ENCODE peak calls at places on chromosomes 7 and 10, in ten cellular contexts. U, S, F, P, W, K, A, L, Z and R are unnamed samples. For H3K36me3, the result is how much of the 10 kb centered on the place peaks cover.

GRCh38 chr7:70678621-70679251 is 453.2 kb upstream of the GALNT17 start:
- DNase-seq in U (no peak), S (no peak), F (no peak), P (no peak), W (no peak), K (no peak), A (peak), L (no peak), Z (no peak), R (no peak)

GRCh38 chr10:126235091-126235978 is 152.9 kb downstream of the ADAM12 start:
- DNase-seq in U (no peak), S (no peak), F (no peak), P (no peak), W (no peak), K (no peak), A (no peak), L (no peak), Z (no peak), R (no peak)

GRCh38 chr7:51366930-51367613 is 50.5 kb upstream of the COBL start:
- DNase-seq in U (peak), S (no peak), F (no peak), P (peak), W (no peak), K (peak), A (peak), L (no peak), Z (peak), R (no peak)

GRCh38 chr7:17939670-17940301 is 508 bp downstream of the SNX13 start:
- DNase-seq in U (peak), S (peak), F (no peak), P (peak), W (peak), K (peak), A (peak), L (no peak), Z (peak), R (peak)

GRCh38 chr7:83468251-83468739 is 180.6 kb downstream of the SEMA3E start:
- DNase-seq in U (peak), S (no peak), F (peak), P (peak), W (peak), K (peak), A (peak), L (peak), Z (peak), R (peak)

GRCh38 chr10:61719906-61720305 is 57.2 kb downstream of the CABCOCO1 start:
- DNase-seq in U (no peak), S (no peak), F (no peak), P (no peak), W (no peak), K (no peak), A (no peak), L (no peak), Z (no peak), R (no peak)

GRCh38 chr10:29650552-29650944 is 15.8 kb upstream of the SVIL start:
- DNase-seq in U (no peak), S (no peak), F (no peak), P (no peak), W (no peak), K (no peak), A (no peak), L (no peak), Z (no peak), R (no peak)

GRCh38 chr7:47941136-47941844 is 7.0 kb downstream of the PKD1L1 start:
- DNase-seq in U (peak), S (no peak), F (no peak), P (no peak), W (no peak), K (no peak), A (peak), L (no peak), Z (no peak), R (peak)

GRCh38 chr7:37411444-37412034 is 37.1 kb downstream of the ELMO1 start:
- DNase-seq in U (no peak), S (no peak), F (no peak), P (no peak), W (no peak), K (no peak), A (no peak), L (no peak), Z (no peak), R (no peak)

GRCh38 chr7:24108906-24109376 is 175.0 kb upstream of the NPY start:
- DNase-seq in U (no peak), S (no peak), F (no peak), P (no peak), W (no peak), K (no peak), A (no peak), L (no peak), Z (no peak), R (no peak)

GRCh38 chr7:69365588-69366241 is 232.6 kb upstream of the AUTS2 start:
- DNase-seq in U (no peak), S (no peak), F (no peak), P (no peak), W (no peak), K (no peak), A (peak), L (no peak), Z (no peak), R (no peak)

GRCh38 chr7:21159506-21159905 is 268.4 kb upstream of the SP4 start:
- DNase-seq in U (no peak), S (no peak), F (no peak), P (no peak), W (no peak), K (no peak), A (no peak), L (no peak), Z (no peak), R (no peak)

GRCh38 chr10:22712959-22713852 is 1.2 kb downstream of the PIP4K2A start:
- DNase-seq in U (peak), S (peak), F (no peak), P (peak), W (no peak), K (no peak), A (peak), L (no peak), Z (no peak), R (peak)

GRCh38 chr7:109782806-109783205 is 1213.1 kb downstream of the DNAJB9 start:
- DNase-seq in U (no peak), S (no peak), F (no peak), P (no peak), W (no peak), K (no peak), A (no peak), L (no peak), Z (no peak), R (no peak)

GRCh38 chr7:2529161-2530075 is 9.8 kb downstream of the LFNG start:
- DNase-seq in U (peak), S (peak), F (no peak), P (no peak), W (peak), K (peak), A (peak), L (no peak), Z (peak), R (peak)

GRCh38 chr10:13788701-13789447 is 202.1 kb downstream of the PRPF18 start:
- DNase-seq in U (no peak), S (no peak), F (no peak), P (no peak), W (peak), K (no peak), A (peak), L (no peak), Z (peak), R (peak)

GRCh38 chr10:95305606-95306385 is 15.0 kb upstream of the PDLIM1 start:
- DNase-seq in U (no peak), S (no peak), F (no peak), P (no peak), W (no peak), K (no peak), A (no peak), L (no peak), Z (no peak), R (no peak)

GRCh38 chr10:69802424-69803161 is 887 bp downstream of the COL13A1 start:
- DNase-seq in U (no peak), S (no peak), F (no peak), P (peak), W (peak), K (no peak), A (peak), L (no peak), Z (peak), R (peak)

GRCh38 chr10:103273026-103273425 is 3.9 kb upstream of the INA start:
- DNase-seq in U (peak), S (no peak), F (peak), P (no peak), W (peak), K (peak), A (peak), L (no peak), Z (no peak), R (peak)

GRCh38 chr7:127652333-127653248 is 597 bp downstream of the SND1 start:
- DNase-seq in U (peak), S (no peak), F (no peak), P (no peak), W (no peak), K (no peak), A (peak), L (no peak), Z (no peak), R (no peak)

GRCh38 chr7:128108641-128109423 is 77.6 kb upstream of the LRRC4 start:
- DNase-seq in U (no peak), S (peak), F (no peak), P (no peak), W (peak), K (no peak), A (no peak), L (peak), Z (no peak), R (no peak)

GRCh38 chr7:38027884-38028455 is 107.5 kb downstream of the EPDR1 start:
- DNase-seq in U (no peak), S (no peak), F (no peak), P (no peak), W (no peak), K (no peak), A (no peak), L (no peak), Z (no peak), R (no peak)

DNA sequence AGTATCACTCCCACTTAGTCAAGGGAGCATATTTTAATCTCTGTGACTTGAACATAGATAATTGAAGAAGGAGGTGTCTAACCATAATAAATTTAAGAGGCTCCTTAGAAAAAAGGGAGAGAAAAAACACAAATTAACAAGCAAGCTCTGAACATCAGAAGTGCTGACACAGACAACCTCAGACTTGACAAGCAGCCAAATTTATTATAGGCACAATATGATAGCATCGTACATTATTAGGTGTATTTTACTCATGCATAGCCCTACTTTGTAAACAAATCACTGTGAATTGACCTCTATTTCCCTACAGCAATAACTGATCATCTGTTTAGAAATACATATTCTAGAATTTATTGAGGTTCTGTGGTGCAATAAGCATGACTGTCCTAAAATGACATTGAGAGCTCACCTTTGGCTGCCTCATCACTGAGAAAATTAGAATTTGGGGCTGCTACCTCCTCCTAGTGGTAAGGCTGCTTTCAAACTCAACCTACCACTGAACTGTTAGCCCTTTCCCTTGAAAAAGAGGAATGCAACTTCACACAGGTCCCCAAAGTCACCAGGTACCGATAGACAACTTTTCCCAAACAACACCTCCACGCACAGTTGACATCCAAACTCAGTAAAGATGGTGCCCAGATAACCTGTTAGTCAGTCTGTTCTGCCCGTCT is 76.0 kb upstream of the SCIN start:
- DNase-seq in U (no peak), S (no peak), F (no peak), P (no peak), W (no peak), K (no peak), A (no peak), L (no peak), Z (no peak), R (no peak)
- TF ChIP-seq CTCF in U (no peak), S (no peak), F (peak), P (no peak), W (no peak), K (no peak), A (no peak), L (no peak), Z (no peak), R (no peak)

GRCh38 chr7:102097601-102098161 is 189.0 kb upstream of the SH2B2 start:
- DNase-seq in U (no peak), S (no peak), F (peak), P (no peak), W (no peak), K (no peak), A (no peak), L (no peak), Z (no peak), R (no peak)

GRCh38 chr7:102099474-102099873 is 187.2 kb upstream of the SH2B2 start:
- DNase-seq in U (peak), S (no peak), F (no peak), P (no peak), W (no peak), K (no peak), A (no peak), L (no peak), Z (no peak), R (no peak)

GRCh38 chr7:102101111-102101551 is 185.5 kb upstream of the SH2B2 start:
- DNase-seq in U (no peak), S (no peak), F (no peak), P (no peak), W (no peak), K (no peak), A (no peak), L (no peak), Z (no peak), R (no peak)

GRCh38 chr7:102096706-102097427 is 189.8 kb upstream of the SH2B2 start:
- DNase-seq in U (no peak), S (no peak), F (no peak), P (no peak), W (peak), K (no peak), A (no peak), L (no peak), Z (no peak), R (no peak)

GRCh38 chr7:102098986-102099385 is 187.7 kb upstream of the SH2B2 start:
- DNase-seq in U (no peak), S (no peak), F (no peak), P (no peak), W (peak), K (no peak), A (no peak), L (no peak), Z (no peak), R (no peak)
- H3K36me3 ChIP-seq in U (under half), S (under half), F (under half), P (under half), W (under half), K (under half), A (under half), L (under half), Z (under half), R (under half)

DNA sequence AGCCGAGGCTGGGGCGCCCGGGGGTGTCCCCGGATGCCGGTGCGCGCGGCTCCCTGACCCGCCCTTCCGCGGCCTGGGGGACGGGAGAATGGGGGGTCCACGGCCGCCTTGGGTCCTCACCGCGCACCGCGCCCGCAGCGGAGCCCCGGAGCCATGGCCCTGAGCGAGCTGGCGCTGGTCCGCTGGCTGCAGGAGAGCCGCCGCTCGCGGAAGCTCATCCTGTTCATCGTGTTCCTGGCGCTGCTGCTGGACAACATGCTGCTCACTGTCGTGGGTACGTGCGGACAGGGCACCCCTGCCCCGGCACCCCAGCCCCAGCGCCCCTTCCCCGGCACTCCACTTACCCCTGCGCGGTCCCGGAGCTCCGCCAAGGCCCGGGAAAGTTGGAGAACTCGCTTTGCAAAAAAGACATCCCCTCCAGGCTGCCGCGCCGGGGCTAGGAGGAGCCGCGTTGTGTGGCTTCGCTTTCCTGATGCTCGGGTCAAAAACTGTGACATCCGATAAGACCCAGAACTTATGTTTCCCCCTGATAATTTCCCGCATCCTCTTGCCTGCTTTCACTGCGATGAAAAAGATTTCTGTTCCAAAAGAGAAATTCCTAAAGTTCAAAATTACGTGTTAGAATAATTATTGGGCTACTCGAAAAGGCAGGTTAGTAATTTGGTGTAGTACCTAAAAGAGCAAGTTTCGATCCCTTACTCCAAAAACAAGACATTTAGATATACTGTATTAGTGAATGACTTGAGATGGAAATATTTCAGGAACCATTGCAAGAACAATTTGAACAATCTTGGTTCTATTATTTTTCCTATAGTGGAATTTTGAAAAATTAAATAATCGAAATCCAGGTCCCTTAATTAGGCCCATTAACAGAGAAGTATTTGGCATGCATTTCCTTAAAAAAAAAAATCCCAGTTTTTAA is 888 bp downstream of the SLC18A2 start:
- DNase-seq in U (no peak), S (no peak), F (no peak), P (peak), W (peak), K (no peak), A (no peak), L (no peak), Z (no peak), R (no peak)
- H3K4me3 ChIP-seq in U (no peak), S (peak), F (no peak), P (peak), W (no peak), K (no peak), A (no peak), L (no peak), Z (no peak), R (no peak)

DNA sequence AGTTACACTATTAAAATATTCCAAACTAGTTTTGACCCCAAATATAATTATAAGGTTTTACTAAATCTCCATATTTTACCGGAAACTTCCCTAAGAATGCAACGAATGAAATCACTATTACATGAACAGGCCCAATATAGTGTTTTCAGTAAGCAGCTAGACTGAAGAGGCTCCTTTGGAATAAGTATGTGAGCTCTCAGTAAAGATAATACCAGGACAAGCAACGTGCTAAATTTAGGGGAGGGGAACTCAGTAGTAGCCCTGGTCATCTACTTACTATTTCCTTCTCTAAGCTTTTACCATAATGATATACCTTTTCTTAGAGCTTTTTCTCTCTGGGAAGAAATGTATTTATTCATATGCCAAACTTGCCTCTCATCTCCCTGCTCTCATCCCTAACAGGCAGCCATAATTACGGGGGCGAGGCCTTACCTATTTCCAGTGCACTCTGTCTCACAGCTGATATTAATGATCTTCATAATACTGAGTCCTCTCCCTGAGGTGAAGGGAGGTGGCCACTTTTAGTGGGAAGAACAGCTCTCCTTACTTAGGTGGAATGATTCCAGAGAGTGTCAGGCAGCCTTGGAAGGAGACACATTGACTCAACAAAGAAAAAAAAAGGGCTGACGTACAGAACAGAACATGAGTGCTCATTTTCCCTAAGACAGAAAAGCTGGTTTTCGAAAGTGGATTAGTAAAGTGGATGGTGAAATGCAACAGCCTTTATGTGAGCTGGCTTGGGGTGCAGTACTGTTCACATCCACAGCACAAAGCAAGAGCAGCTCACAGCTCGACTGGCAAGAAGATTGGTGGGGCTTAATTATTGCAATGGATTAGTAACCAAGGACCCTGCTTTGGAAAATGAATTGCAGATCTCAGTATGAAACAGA is 165.4 kb downstream of the GLI3 start:
- DNase-seq in U (no peak), S (no peak), F (no peak), P (peak), W (no peak), K (no peak), A (peak), L (no peak), Z (no peak), R (no peak)
- TF ChIP-seq CTCF in U (peak), S (no peak), F (no peak), P (peak), W (peak), K (no peak), A (no peak), L (no peak), Z (no peak), R (no peak)

DNA sequence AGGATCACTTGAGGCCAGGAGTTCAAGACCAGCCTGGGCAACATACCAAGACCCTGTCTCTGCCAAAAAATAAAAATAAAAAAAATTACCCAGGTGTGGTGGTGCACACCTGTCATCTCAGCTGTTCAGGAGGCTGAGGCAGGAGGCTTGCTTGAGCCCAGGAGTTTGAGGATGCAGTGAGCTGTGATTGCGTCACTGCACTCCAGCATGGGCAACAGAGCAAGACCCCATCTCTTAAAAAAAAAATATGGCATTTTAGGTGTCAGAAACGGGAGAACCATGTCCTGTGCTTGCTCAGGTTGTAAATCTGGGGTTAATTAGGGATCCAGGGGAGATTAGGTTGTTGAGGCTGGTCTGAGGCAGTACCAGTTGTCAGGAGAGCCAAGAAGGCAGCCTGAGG is 64.9 kb downstream of the GTF2IRD1 start:
- DNase-seq in U (no peak), S (no peak), F (no peak), P (no peak), W (no peak), K (no peak), A (no peak), L (no peak), Z (no peak), R (no peak)
- H3K36me3 ChIP-seq in U (under half), S (under half), F (under half), P (under half), W (half or more), K (under half), A (under half), L (under half), Z (under half), R (half or more)